ENCODE peak calls at places on chromosomes 11 and 22, in five cellular contexts. F, Z, R, Q and X are unnamed samples.
A peak's percentile ranks its signal among the peaks of the same experiment; 100 is the strongest.

GRCh38 chr11:134045799-134046635 is 22.9 kb upstream of the JAM3 start:
- DNase-seq in F (peak; percentile 18), Z (peak; percentile 68), R (no peak), Q (no peak), X (peak; percentile 49)

GRCh38 chr11:44309483-44310197 is at the start of gene ALX4:
- DNase-seq in F (peak; percentile 34), Z (peak; percentile 79), R (no peak), Q (no peak), X (peak; percentile 48)

GRCh38 chr11:88068848-88069554 is 106.2 kb downstream of the RAB38 start:
- DNase-seq in F (no peak), Z (no peak), R (no peak), Q (no peak), X (no peak)

GRCh38 chr22:19597399-19597735 is 73.2 kb upstream of the CLDN5 start:
- DNase-seq in F (no peak), Z (no peak), R (no peak), Q (no peak), X (no peak)

GRCh38 chr22:38567531-38568245 is 2.3 kb downstream of the DMC1 start:
- DNase-seq in F (no peak), Z (peak; percentile 8), R (no peak), Q (no peak), X (no peak)

GRCh38 chr22:49962012-49962750 is 1.6 kb downstream of the PIM3 start:
- DNase-seq in F (peak; percentile 96), Z (peak; percentile 85), R (peak; percentile 88), Q (peak; percentile 96), X (peak; percentile 87)

GRCh38 chr22:49022816-49023160 is 804.9 kb downstream of the BRD1 start:
- DNase-seq in F (no peak), Z (no peak), R (no peak), Q (no peak), X (no peak)

GRCh38 chr11:70073881-70074371 is 4.2 kb upstream of the ANO1 start:
- DNase-seq in F (peak; percentile 51), Z (peak; percentile 41), R (no peak), Q (no peak), X (no peak)

GRCh38 chr22:48431014-48431413 is 1396.7 kb downstream of the BRD1 start:
- DNase-seq in F (no peak), Z (no peak), R (no peak), Q (no peak), X (no peak)

GRCh38 chr11:33294797-33295196 is 37.6 kb downstream of the HIPK3 start:
- DNase-seq in F (no peak), Z (no peak), R (no peak), Q (no peak), X (no peak)

GRCh38 chr22:23818541-23818940 is 20.3 kb downstream of the DERL3 start:
- DNase-seq in F (no peak), Z (no peak), R (no peak), Q (no peak), X (no peak)

GRCh38 chr22:23822101-23822671 is 16.6 kb downstream of the DERL3 start:
- DNase-seq in F (no peak), Z (no peak), R (no peak), Q (no peak), X (no peak)

GRCh38 chr22:23823331-23823791 is 15.4 kb downstream of the DERL3 start:
- DNase-seq in F (peak; percentile 32), Z (no peak), R (no peak), Q (no peak), X (peak; percentile 92)

GRCh38 chr22:23817146-23817545 is 21.7 kb downstream of the DERL3 start:
- DNase-seq in F (no peak), Z (no peak), R (no peak), Q (no peak), X (no peak)

DNA sequence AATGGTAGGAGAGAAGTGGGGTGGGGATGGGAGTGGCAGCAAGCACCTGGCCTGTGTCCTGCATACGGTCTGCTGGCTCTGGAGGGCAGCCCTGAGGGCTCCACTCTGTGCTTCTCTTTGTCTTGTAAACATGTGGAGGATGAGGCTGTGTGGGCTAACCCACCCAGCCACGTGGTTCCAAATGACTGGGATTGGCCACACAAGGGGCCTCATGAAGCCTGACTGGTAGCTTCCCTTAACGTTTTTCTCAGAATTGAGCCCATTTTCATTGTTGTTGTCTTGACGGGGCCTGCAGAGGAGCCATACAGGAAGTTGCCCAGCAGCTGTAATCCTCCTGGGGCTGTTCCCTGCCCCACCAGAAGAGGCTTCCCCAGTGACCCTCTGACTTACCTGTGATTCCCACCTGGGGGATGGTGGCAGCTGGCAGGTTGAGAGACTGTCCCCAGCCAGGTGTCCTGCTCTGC is 18.0 kb downstream of the DERL3 start:
- DNase-seq in F (no peak), Z (no peak), R (no peak), Q (no peak), X (no peak)
- H3K36me3 ChIP-seq in F (peaks cover 54% of the 10 kb centered on the region), Z (peaks cover 42% of the 10 kb centered on the region), R (peaks cover 100% of the 10 kb centered on the region), Q (no peaks in the 10 kb centered on the region), X (no peaks in the 10 kb centered on the region)

DNA sequence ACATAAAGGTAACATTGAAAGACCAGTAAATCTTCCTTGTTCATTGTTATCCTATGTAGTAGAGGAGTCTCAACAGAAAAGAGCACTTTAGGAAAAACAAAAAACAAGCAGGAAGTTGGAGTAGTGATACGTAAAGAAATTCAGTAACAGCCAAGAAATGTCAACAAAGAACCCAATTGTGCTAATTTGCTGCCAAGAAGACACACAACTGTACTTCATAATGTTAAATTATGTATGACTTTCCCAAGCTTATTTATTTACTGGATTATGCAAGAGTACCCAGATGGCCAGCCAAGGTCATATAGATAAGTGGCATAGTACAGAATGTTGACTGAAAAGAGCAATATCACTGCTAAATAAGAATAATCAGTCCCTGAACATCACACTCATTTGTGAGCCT is 264.7 kb upstream of the CCDC179 start:
- DNase-seq in F (peak; percentile 46), Z (no peak), R (no peak), Q (no peak), X (no peak)
- H3K36me3 ChIP-seq in F (no peaks in the 10 kb centered on the region), Z (no peaks in the 10 kb centered on the region), R (no peaks in the 10 kb centered on the region), Q (no peaks in the 10 kb centered on the region), X (no peaks in the 10 kb centered on the region)

GRCh38 chr11:119027561-119028345 is 2.9 kb downstream of the SLC37A4 start:
- DNase-seq in F (no peak), Z (no peak), R (no peak), Q (no peak), X (no peak)
- H3K36me3 ChIP-seq in F (peaks cover 17% of the 10 kb centered on the region), Z (peaks cover 15% of the 10 kb centered on the region), R (peaks cover 53% of the 10 kb centered on the region), Q (no peaks in the 10 kb centered on the region), X (no peaks in the 10 kb centered on the region)

DNA sequence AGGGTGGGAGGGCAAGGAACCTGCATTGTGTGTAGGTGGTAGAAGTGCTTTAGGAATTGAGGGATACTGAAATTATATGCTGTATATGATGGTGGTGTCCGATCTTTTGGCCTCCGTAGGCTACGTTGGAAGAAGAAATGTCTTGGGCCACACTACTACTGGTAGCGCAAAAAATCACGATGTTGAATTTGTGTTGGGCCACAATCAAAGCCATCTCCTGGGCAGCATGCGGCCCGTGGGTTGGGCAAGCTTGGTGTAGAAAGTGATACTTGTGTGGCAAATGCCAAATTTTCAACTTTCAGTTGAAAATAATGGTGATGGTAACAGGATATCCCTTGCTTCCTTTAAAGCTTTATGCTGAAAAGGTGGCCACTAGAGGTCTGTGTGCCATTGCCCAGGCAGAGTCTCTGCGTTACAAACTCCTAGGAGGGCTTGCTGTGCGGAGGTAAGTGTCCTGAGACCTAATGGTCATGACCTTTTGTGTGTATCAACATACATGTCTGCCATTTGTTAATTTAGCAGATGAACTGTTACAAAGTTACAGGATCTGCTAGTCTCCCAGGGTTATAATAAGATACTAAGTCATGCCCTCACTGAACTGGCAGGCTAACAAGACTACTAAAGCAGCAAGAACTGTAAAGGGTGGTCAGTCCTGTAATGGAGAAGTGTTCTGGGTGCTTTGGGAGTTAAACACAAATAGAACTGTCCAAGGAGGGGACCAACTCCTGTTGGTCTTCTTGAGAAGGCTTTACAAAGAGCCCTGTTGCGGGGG is 2.9 kb downstream of the RPS3 start:
- DNase-seq in F (no peak), Z (no peak), R (no peak), Q (no peak), X (no peak)
- H3K36me3 ChIP-seq in F (peaks cover 55% of the 10 kb centered on the region), Z (peaks cover 66% of the 10 kb centered on the region), R (peaks cover 65% of the 10 kb centered on the region), Q (no peaks in the 10 kb centered on the region), X (no peaks in the 10 kb centered on the region)

GRCh38 chr22:17866621-17867020 is 92.4 kb upstream of the BID start:
- DNase-seq in F (no peak), Z (no peak), R (no peak), Q (no peak), X (no peak)

GRCh38 chr22:17865183-17866055 is 91.2 kb upstream of the BID start:
- DNase-seq in F (no peak), Z (no peak), R (no peak), Q (no peak), X (no peak)

GRCh38 chr22:17862646-17863181 is 88.4 kb upstream of the BID start:
- DNase-seq in F (no peak), Z (no peak), R (no peak), Q (no peak), X (no peak)

GRCh38 chr22:17866127-17866526 is 91.9 kb upstream of the BID start:
- DNase-seq in F (no peak), Z (no peak), R (no peak), Q (no peak), X (peak; percentile 75)

DNA sequence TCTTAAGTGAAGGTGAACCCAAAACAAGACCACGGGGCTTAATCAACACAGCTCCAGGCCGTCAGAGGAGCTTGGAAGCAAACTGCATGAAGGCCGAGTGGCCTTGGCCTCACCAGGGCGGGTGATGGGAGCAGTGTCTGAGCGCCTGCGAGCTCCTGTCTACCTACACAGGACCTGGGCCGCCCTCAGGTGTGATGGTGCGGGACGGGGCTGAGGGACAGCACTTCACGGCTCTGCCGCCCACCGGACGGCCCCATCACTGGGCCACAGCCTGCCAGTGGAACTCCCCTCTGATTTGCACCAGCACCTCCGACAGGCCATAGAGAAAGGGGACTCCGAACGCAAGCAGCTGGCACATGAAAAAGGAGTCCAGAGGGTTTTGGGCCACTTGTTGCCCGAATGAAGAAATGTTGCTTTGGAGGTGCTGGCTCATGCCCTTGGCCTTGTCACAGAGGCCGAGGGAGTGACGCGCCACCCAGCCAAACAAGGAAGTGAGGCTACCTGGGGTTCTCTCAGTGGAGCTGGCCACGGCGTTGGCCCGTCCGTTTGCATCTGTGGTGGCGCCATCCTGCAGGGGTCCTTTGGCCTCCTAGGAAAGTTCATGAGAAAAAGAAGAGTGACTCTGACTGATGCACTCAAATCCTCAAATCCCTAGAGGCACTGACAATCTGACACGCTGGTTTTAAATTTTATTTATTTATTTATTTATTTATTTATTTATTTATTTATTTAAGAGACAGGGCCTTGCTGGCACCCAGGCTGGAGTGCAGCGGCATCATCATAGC is 90.3 kb upstream of the BID start:
- DNase-seq in F (no peak), Z (no peak), R (no peak), Q (no peak), X (no peak)
- H3K36me3 ChIP-seq in F (peaks cover 32% of the 10 kb centered on the region), Z (no peaks in the 10 kb centered on the region), R (peaks cover 78% of the 10 kb centered on the region), Q (no peaks in the 10 kb centered on the region), X (no peaks in the 10 kb centered on the region)

DNA sequence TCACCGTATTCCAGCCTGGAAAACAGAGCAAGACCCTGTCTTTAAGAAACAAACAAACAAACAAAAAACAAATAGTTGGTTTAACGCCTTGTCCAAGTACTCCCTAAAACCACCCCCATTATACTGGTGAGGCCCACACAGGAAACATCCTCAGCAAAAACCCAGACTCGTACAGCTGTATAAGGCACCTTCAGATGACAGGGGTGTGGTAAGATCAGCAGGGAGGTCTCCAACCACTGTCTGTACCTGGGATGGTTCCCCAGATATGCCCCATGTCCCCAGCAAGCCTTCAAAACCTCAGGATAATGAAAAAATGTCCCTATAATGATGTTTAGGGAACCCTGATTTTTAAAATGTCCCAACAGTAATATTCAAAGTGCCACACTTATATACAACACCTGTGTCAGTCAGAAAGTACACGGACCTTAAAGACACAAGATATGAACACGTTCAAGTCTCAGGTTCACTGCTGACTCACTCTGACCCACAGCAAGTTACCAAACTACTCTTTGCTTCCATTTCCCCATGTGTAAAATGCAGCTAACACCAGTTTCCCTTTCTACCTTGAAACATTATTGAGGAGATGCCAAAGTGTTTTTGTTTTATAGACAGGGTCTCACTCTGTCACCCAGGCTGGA is 9.3 kb downstream of the SF3A1 start:
- DNase-seq in F (no peak), Z (no peak), R (no peak), Q (no peak), X (no peak)
- H3K36me3 ChIP-seq in F (peaks cover 68% of the 10 kb centered on the region), Z (peaks cover 68% of the 10 kb centered on the region), R (peaks cover 100% of the 10 kb centered on the region), Q (no peaks in the 10 kb centered on the region), X (no peaks in the 10 kb centered on the region)